ENCODE peak calls at places on chromosomes 6 and 20, in four cellular contexts. U is iPS-NIHi11, K is NAMALWA, E is RPMI8226. I is an unnamed sample.
A peak's percentile ranks its signal among the peaks of the same experiment; 100 is the strongest.

GRCh38 chr6:68443704-68444103 is 191.4 kb upstream of the ADGRB3 start:
- DNase-seq in U (no peak), K (no peak), E (no peak), I (peak; percentile 11)

GRCh38 chr6:167477688-167478087 is 152.8 kb downstream of the TTLL2 start:
- DNase-seq in U (no peak), K (no peak), E (no peak), I (no peak)

GRCh38 chr6:52136055-52136454 is 48.6 kb upstream of the PKHD1 start:
- DNase-seq in U (no peak), K (no peak), E (no peak), I (no peak)

GRCh38 chr6:43963877-43964658 is 163.2 kb downstream of the MRPL14 start:
- DNase-seq in U (no peak), K (no peak), E (no peak), I (no peak)

GRCh38 chr6:106037060-106037459 is 49.1 kb upstream of the PRDM1 start:
- DNase-seq in U (no peak), K (no peak), E (no peak), I (no peak)

GRCh38 chr20:33401922-33402369 is 627 bp upstream of the CDK5RAP1 start:
- DNase-seq in U (no peak), K (peak; percentile 41), E (peak; percentile 32), I (no peak)

GRCh38 chr20:38588303-38588702 is 7.3 kb downstream of the ADIG start:
- DNase-seq in U (no peak), K (no peak), E (no peak), I (no peak)

GRCh38 chr6:80547827-80548226 is 441.4 kb downstream of the BCKDHB start:
- DNase-seq in U (no peak), K (no peak), E (no peak), I (no peak)

GRCh38 chr6:89657445-89658158 is 19.1 kb upstream of the LYRM2 start:
- DNase-seq in U (no peak), K (no peak), E (no peak), I (no peak)

GRCh38 chr20:33584976-33585375 is 77.2 kb upstream of the C20orf144 start:
- DNase-seq in U (no peak), K (no peak), E (no peak), I (no peak)

GRCh38 chr6:41255638-41256246 is 27.6 kb downstream of the TREML4 start:
- DNase-seq in U (no peak), K (no peak), E (no peak), I (no peak)

GRCh38 chr20:43915209-43916072 is 789 bp downstream of the TOX2 start:
- DNase-seq in U (peak; percentile 51), K (no peak), E (peak; percentile 26), I (peak; percentile 67)

GRCh38 chr6:21111399-21111725 is 482.2 kb upstream of the SOX4 start:
- DNase-seq in U (no peak), K (peak; percentile 4), E (no peak), I (peak; percentile 37)

GRCh38 chr6:18312368-18312767 is 48.0 kb upstream of the DEK start:
- DNase-seq in U (no peak), K (no peak), E (no peak), I (no peak)

GRCh38 chr6:5091210-5091609 is 6.1 kb downstream of the PPP1R3G start:
- DNase-seq in U (no peak), K (no peak), E (no peak), I (no peak)

GRCh38 chr6:147534116-147534865 is 25.8 kb downstream of the SAMD5 start:
- DNase-seq in U (no peak), K (no peak), E (no peak), I (no peak)

GRCh38 chr20:16476032-16476431 is 97.2 kb downstream of the KIF16B start:
- DNase-seq in U (peak; percentile 32), K (peak; percentile 67), E (peak; percentile 44), I (peak; percentile 72)

GRCh38 chr6:63923139-63923739 is 287.6 kb downstream of the PHF3 start:
- DNase-seq in U (peak; percentile 41), K (peak; percentile 65), E (peak; percentile 45), I (peak; percentile 65)

GRCh38 chr6:157527471-157527907 is 146.5 kb downstream of the ZDHHC14 start:
- DNase-seq in U (no peak), K (no peak), E (no peak), I (no peak)

GRCh38 chr20:35187584-35188190 is 15.8 kb downstream of the PROCR start:
- DNase-seq in U (no peak), K (no peak), E (no peak), I (no peak)

GRCh38 chr20:53865905-53866786 is 204.2 kb downstream of the BCAS1 start:
- DNase-seq in U (no peak), K (peak; percentile 64), E (peak; percentile 29), I (peak; percentile 67)

GRCh38 chr6:35461270-35461669 is 6.9 kb upstream of the RPL10A start:
- DNase-seq in U (no peak), K (no peak), E (no peak), I (no peak)

GRCh38 chr6:10412948-10413849 is 1.7 kb downstream of the TFAP2A start:
- DNase-seq in U (no peak), K (no peak), E (peak; percentile 30), I (peak; percentile 68)

GRCh38 chr20:47392721-47393073 is 36.2 kb upstream of the ZMYND8 start:
- DNase-seq in U (no peak), K (no peak), E (no peak), I (no peak)

GRCh38 chr20:34955232-34956040 is at the start of the genes GSS and MYH7B:
- DNase-seq in U (peak; percentile 97), K (peak; percentile 96), E (peak; percentile 98), I (peak; percentile 99)

GRCh38 chr6:138772596-138773176 is 883 bp upstream of the CCDC28A start:
- DNase-seq in U (no peak), K (no peak), E (no peak), I (no peak)

GRCh38 chr20:48360338-48360698 is 467.5 kb downstream of the PREX1 start:
- DNase-seq in U (no peak), K (peak; percentile 79), E (peak; percentile 59), I (no peak)

GRCh38 chr20:25057234-25058050 is 497 bp downstream of the ACSS1 start:
- DNase-seq in U (peak; percentile 75), K (peak; percentile 70), E (peak; percentile 75), I (peak; percentile 72)

GRCh38 chr6:108083349-108083748 is 8.8 kb upstream of the OSTM1 start:
- DNase-seq in U (no peak), K (no peak), E (no peak), I (no peak)

GRCh38 chr6:119351005-119351394 is 1.4 kb upstream of the MAN1A1 start:
- DNase-seq in U (no peak), K (peak; percentile 77), E (peak; percentile 41), I (no peak)

GRCh38 chr6:35596448-35597442 is 84.0 kb upstream of the TULP1 start:
- DNase-seq in U (no peak), K (no peak), E (no peak), I (no peak)

GRCh38 chr6:47352169-47352568 is 42.5 kb upstream of the TNFRSF21 start:
- DNase-seq in U (peak; percentile 33), K (no peak), E (no peak), I (peak; percentile 53)

GRCh38 chr6:37029249-37029959 is 23.9 kb downstream of the FGD2 start:
- DNase-seq in U (peak; percentile 80), K (peak; percentile 69), E (peak; percentile 81), I (peak; percentile 81)